ENCODE peak calls at places on chromosomes 13 and 19, in seven cellular contexts. K is cardiac muscle cell, Q is mesothelial cell of epicardium, D is cardiac fibroblast, N is nephron progenitor cell, G is RWPE1, R is GM23338. E is an unnamed sample.
A peak's percentile ranks its signal among the peaks of the same experiment; 100 is the strongest.

GRCh38 chr19:36136975-36137686 is 2.7 kb upstream of the CAPNS1 start:
- DNase-seq in K (no peak), Q (no peak), D (peak; percentile 50), N (no peak), G (peak; percentile 91), R (no peak), E (peak; percentile 39)

GRCh38 chr13:24087611-24088235 is 72.8 kb upstream of the SPATA13 start:
- DNase-seq in K (peak; percentile 42), Q (no peak), D (no peak), N (no peak), G (no peak), R (no peak), E (no peak)

GRCh38 chr13:102856603-102857002 is 10.8 kb downstream of the ERCC5 start:
- DNase-seq in K (no peak), Q (no peak), D (peak; percentile 64), N (no peak), G (no peak), R (no peak), E (no peak)

GRCh38 chr13:110187501-110188161 is 119.3 kb downstream of the COL4A1 start:
- DNase-seq in K (peak; percentile 93), Q (peak; percentile 47), D (peak; percentile 88), N (no peak), G (peak; percentile 24), R (no peak), E (peak; percentile 88)

GRCh38 chr13:95067303-95067702 is 233.9 kb downstream of the ABCC4 start:
- DNase-seq in K (no peak), Q (no peak), D (peak; percentile 47), N (no peak), G (no peak), R (no peak), E (no peak)

GRCh38 chr19:4914736-4915501 is 5.6 kb downstream of the UHRF1 start:
- DNase-seq in K (no peak), Q (no peak), D (peak; percentile 82), N (no peak), G (peak; percentile 93), R (no peak), E (peak; percentile 90)

GRCh38 chr19:41323430-41324125 is 13.6 kb downstream of the CCDC97 start:
- DNase-seq in K (no peak), Q (no peak), D (peak; percentile 95), N (peak; percentile 69), G (peak; percentile 72), R (peak; percentile 37), E (peak; percentile 97)

GRCh38 chr13:97535619-97536018 is 101.7 kb downstream of the RAP2A start:
- DNase-seq in K (no peak), Q (no peak), D (peak; percentile 69), N (no peak), G (peak; percentile 9), R (no peak), E (no peak)

GRCh38 chr13:98035373-98035772 is 81.9 kb downstream of the IPO5 start:
- DNase-seq in K (no peak), Q (no peak), D (no peak), N (no peak), G (no peak), R (no peak), E (no peak)

GRCh38 chr19:47112166-47112663 is 1.4 kb downstream of the ZC3H4 start:
- DNase-seq in K (peak; percentile 85), Q (peak; percentile 81), D (peak; percentile 88), N (peak; percentile 78), G (peak; percentile 55), R (peak; percentile 87), E (peak; percentile 68)

GRCh38 chr19:48381178-48381950 is 10.0 kb downstream of the KDELR1 start:
- DNase-seq in K (no peak), Q (no peak), D (no peak), N (no peak), G (no peak), R (peak; percentile 56), E (no peak)

GRCh38 chr13:106182404-106182803 is 353.1 kb downstream of the EFNB2 start:
- DNase-seq in K (no peak), Q (no peak), D (peak; percentile 93), N (no peak), G (peak; percentile 73), R (no peak), E (peak; percentile 83)

GRCh38 chr13:105139380-105140285 is 1395.8 kb downstream of the EFNB2 start:
- DNase-seq in K (peak; percentile 13), Q (no peak), D (peak; percentile 50), N (no peak), G (no peak), R (peak; percentile 11), E (peak; percentile 34)

GRCh38 chr13:114069376-114070097 is 62.9 kb downstream of the RASA3 start:
- DNase-seq in K (no peak), Q (no peak), D (no peak), N (peak; percentile 0), G (no peak), R (no peak), E (no peak)

GRCh38 chr13:45133396-45134118 is 13.2 kb downstream of the GTF2F2 start:
- DNase-seq in K (no peak), Q (no peak), D (no peak), N (no peak), G (no peak), R (no peak), E (no peak)

GRCh38 chr19:41707871-41708371 is 505 bp upstream of the CEACAM5 start:
- DNase-seq in K (no peak), Q (peak; percentile 28), D (no peak), N (no peak), G (no peak), R (no peak), E (no peak)

GRCh38 chr13:56718791-56719190 is 421.9 kb upstream of the PRR20A start:
- DNase-seq in K (no peak), Q (no peak), D (no peak), N (no peak), G (no peak), R (no peak), E (no peak)

GRCh38 chr19:41734585-41734984 is 20.7 kb upstream of the CEACAM6 start:
- DNase-seq in K (no peak), Q (no peak), D (no peak), N (no peak), G (no peak), R (no peak), E (no peak)

GRCh38 chr19:45592366-45592765 is 7.8 kb upstream of the OPA3 start:
- DNase-seq in K (no peak), Q (no peak), D (no peak), N (no peak), G (no peak), R (no peak), E (no peak)

GRCh38 chr13:27788271-27788670 is 4.0 kb upstream of the GSX1 start:
- DNase-seq in K (no peak), Q (no peak), D (no peak), N (no peak), G (no peak), R (no peak), E (no peak)

GRCh38 chr13:27524981-27525975 is 74.9 kb upstream of the MTIF3 start:
- DNase-seq in K (no peak), Q (no peak), D (no peak), N (no peak), G (no peak), R (no peak), E (no peak)

GRCh38 chr19:5006201-5006600 is 37.3 kb downstream of the KDM4B start:
- DNase-seq in K (no peak), Q (no peak), D (peak; percentile 15), N (no peak), G (no peak), R (no peak), E (no peak)

GRCh38 chr13:113958373-113958772 is 15.5 kb downstream of the C13orf46 start:
- DNase-seq in K (no peak), Q (no peak), D (no peak), N (no peak), G (no peak), R (no peak), E (no peak)

GRCh38 chr19:6239871-6240676 is 39.7 kb downstream of the MLLT1 start:
- DNase-seq in K (no peak), Q (no peak), D (no peak), N (peak; percentile 54), G (no peak), R (peak; percentile 34), E (no peak)

GRCh38 chr13:62747629-62748028 is 1332.0 kb upstream of the PCDH20 start:
- DNase-seq in K (no peak), Q (no peak), D (no peak), N (no peak), G (peak; percentile 24), R (no peak), E (no peak)

GRCh38 chr13:62747152-62747551 is 1331.5 kb upstream of the PCDH20 start:
- DNase-seq in K (no peak), Q (no peak), D (no peak), N (no peak), G (no peak), R (no peak), E (no peak)
- TF ChIP-seq CTCF in K (no peak), Q (no peak), D (no peak), N (no peak), G (no peak), R (no peak), E (no peak)

DNA sequence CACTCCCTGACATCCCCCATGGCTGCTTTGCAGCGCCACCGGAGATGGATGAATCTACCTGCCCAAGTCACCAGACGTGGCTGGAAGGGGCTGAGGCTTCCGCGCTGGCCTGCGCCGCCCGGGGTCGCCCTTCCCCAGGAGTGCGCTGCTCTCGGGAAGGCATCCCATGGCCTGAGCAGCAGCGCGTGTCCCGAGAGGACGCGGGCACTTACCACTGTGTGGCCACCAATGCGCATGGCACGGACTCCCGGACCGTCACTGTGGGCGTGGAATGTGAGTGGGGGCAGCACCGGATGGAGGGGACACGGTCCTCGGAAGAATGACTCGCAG is 4.6 kb downstream of the ICAM5 start:
- DNase-seq in K (no peak), Q (no peak), D (no peak), N (peak; percentile 65), G (no peak), R (peak; percentile 56), E (no peak)
- TF ChIP-seq CTCF in K (no peak), Q (no peak), D (no peak), N (no peak), G (no peak), R (no peak), E (peak; percentile 40)

DNA sequence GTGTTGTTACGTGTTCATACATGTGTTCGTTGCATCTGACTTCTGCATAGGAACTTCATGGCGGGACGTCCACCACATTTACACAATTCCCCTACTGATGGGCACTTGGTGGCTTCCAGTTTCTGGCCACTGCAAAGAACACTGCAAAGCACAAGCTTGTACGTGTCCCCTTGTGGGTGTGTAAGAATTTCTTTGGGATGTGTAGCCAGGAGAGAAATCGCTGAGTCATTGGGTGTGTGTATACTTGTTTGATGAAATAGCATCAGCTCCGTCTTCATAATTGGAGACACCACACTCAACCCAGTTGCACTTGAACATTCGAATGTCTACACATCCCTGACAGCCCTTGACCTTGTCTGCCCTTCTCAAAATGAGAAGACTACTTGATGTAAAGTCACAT is 19.2 kb downstream of the KLK5 start:
- DNase-seq in K (no peak), Q (no peak), D (peak; percentile 45), N (no peak), G (peak; percentile 53), R (no peak), E (peak; percentile 7)
- TF ChIP-seq CTCF in K (no peak), Q (no peak), D (no peak), N (no peak), G (no peak), R (no peak), E (no peak)

DNA sequence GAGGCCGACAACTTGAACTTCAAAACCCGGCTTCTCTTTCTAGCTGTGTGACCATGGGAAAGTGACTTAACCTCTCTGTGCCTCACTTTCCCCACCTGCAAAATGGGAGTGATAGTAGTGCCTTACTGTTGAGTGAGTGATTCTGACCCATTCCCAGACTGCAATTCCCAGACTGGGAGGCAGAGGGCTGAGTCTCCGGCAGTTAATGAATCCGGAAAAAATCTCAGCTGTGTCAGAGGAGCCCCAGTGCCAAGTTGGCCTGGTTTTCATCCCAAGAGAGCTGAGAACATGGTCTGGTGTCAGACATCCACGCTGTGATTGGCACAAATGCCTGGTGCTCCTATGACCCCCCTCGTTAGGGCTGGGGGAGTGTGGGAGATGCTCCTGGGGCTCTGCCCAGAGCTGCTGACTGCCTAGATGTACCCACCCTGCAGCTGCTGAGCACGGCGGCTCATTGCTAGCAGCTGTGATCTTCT is 50.0 kb downstream of the PIN1 start:
- DNase-seq in K (no peak), Q (no peak), D (peak; percentile 54), N (no peak), G (no peak), R (peak; percentile 56), E (peak; percentile 40)
- TF ChIP-seq CTCF in K (peak; percentile 64), Q (no peak), D (peak; percentile 57), N (no peak), G (no peak), R (peak; percentile 39), E (peak; percentile 58)

E was measured in brain microvascular endothelial cell.